ENCODE peak calls at places on chromosomes 4 and X, in four cellular contexts. K, B, T and V are unnamed samples.
A peak's percentile ranks its signal among the peaks of the same experiment; 100 is the strongest.

GRCh38 chrX:110310000-110310790 is 7.7 kb downstream of the AMMECR1 start:
- DNase-seq in K (no peak), B (no peak), T (no peak), V (no peak)

GRCh38 chrX:50161143-50161542 is 39.7 kb downstream of the AKAP4 start:
- DNase-seq in K (no peak), B (no peak), T (no peak), V (no peak)

GRCh38 chr4:145623831-145624230 is 4.6 kb downstream of the MMAA start:
- DNase-seq in K (no peak), B (no peak), T (no peak), V (no peak)

GRCh38 chrX:920234-920799 is 289.7 kb downstream of the SHOX start:
- DNase-seq in K (no peak), B (no peak), T (no peak), V (no peak)

GRCh38 chrX:53930513-53931380 is 113.5 kb downstream of the PHF8 start:
- DNase-seq in K (no peak), B (no peak), T (no peak), V (no peak)

GRCh38 chr4:153465583-153465921 is 608 bp upstream of the TMEM131L start:
- DNase-seq in K (peak; percentile 82), B (no peak), T (no peak), V (peak; percentile 77)

GRCh38 chr4:161457906-161458305 is 705.9 kb downstream of the FSTL5 start:
- DNase-seq in K (no peak), B (no peak), T (no peak), V (no peak)

GRCh38 chrX:15269618-15270521 is at the start of gene ASB9:
- DNase-seq in K (peak; percentile 50), B (no peak), T (no peak), V (peak; percentile 75)

GRCh38 chr4:32462944-32463343 is 1742.8 kb downstream of the PCDH7 start:
- DNase-seq in K (no peak), B (no peak), T (no peak), V (no peak)

GRCh38 chrX:83759872-83760271 is 101.1 kb upstream of the CYLC1 start:
- DNase-seq in K (no peak), B (no peak), T (peak; percentile 23), V (no peak)

GRCh38 chr4:108072300-108072699 is 82.6 kb downstream of the HADH start:
- DNase-seq in K (peak; percentile 60), B (no peak), T (no peak), V (no peak)

GRCh38 chr4:25795566-25796454 is 67.0 kb downstream of the SEL1L3 start:
- DNase-seq in K (no peak), B (no peak), T (peak; percentile 79), V (no peak)

GRCh38 chr4:39976945-39977488 is 694 bp downstream of the PDS5A start:
- DNase-seq in K (peak; percentile 72), B (no peak), T (peak; percentile 23), V (peak; percentile 76)

GRCh38 chrX:154374361-154375155 is at the start of gene FLNA:
- DNase-seq in K (peak; percentile 70), B (no peak), T (no peak), V (no peak)

GRCh38 chr4:109046549-109047171 is 255.8 kb downstream of the COL25A1 start:
- DNase-seq in K (no peak), B (no peak), T (no peak), V (no peak)

GRCh38 chr4:120714581-120714980 is 207.9 kb downstream of the PRDM5 start:
- DNase-seq in K (no peak), B (no peak), T (no peak), V (no peak)

DNA sequence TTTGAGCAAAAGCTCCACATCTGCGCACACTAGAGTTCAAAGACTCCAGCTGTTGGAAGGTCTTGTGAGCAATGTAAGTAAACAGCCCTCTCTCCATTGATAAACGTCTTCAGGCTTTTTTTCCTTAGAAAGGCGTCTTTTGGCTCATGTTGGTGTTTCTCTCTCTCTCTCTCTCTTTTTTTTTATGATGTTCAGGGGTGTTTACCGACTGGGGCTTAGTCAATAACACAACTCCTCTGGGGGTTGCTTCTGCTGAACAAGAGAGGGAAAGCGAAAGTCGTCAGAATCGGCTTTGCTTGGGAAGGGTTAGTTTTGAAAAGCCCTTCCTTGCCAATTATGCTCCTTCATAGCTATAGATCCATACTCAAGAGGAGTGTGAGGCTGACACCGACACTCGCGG is 53.1 kb upstream of the C1QTNF7 start:
- DNase-seq in K (no peak), B (no peak), T (no peak), V (no peak)
- H3K4me3 ChIP-seq in K (no peak overlapping the region), B (no peak overlapping the region), T (no peak overlapping the region), V (peak overlapping the region; percentile 19)

GRCh38 chrX:11757397-11757728 is 674 bp upstream of the MSL3 start:
- DNase-seq in K (no peak), B (no peak), T (no peak), V (no peak)
- H3K4me3 ChIP-seq in K (peak overlapping the region; percentile 68), B (peak overlapping the region; percentile 44), T (peak overlapping the region; percentile 86), V (peak overlapping the region; percentile 56)

GRCh38 chr4:1427010-1427409 is 20.8 kb upstream of the NKX1-1 start:
- DNase-seq in K (no peak), B (no peak), T (no peak), V (no peak)
- H3K4me3 ChIP-seq in K (no peak overlapping the region), B (no peak overlapping the region), T (no peak overlapping the region), V (no peak overlapping the region)

GRCh38 chr4:47839259-47839658 is 1.4 kb upstream of the CORIN start:
- DNase-seq in K (no peak), B (no peak), T (no peak), V (no peak)

GRCh38 chr4:47837582-47838294 is at the start of gene CORIN:
- DNase-seq in K (no peak), B (no peak), T (no peak), V (peak; percentile 70)

GRCh38 chr4:47840291-47840690 is 2.4 kb upstream of the CORIN start:
- DNase-seq in K (no peak), B (no peak), T (no peak), V (no peak)

GRCh38 chr4:47836655-47837581 is 949 bp downstream of the CORIN start:
- DNase-seq in K (peak; percentile 85), B (no peak), T (peak; percentile 72), V (peak; percentile 89)

DNA sequence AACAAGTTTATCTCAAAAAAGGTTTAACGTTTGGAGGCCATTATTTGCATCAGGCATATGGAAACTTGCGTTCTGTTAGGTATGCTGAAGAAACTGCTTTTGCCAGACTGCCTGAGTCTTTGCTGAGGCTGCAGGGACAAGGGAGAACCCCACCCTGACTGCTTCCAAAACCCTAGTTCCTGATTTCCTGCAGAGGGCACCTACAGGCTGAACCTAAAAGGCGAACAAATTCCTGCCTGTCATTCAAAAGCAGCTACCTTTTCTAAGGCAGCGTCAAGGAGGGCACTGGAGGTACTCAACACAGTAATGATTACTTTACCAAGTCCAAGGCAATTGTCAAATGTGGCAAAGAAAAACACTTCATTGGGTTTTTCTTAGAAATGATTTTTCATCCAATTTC is 578 bp upstream of the CORIN start:
- DNase-seq in K (no peak), B (no peak), T (no peak), V (no peak)
- H3K4me3 ChIP-seq in K (no peak overlapping the region), B (no peak overlapping the region), T (no peak overlapping the region), V (no peak overlapping the region)

GRCh38 chr4:76208005-76208765 is 5.4 kb downstream of the SCARB2 start:
- DNase-seq in K (peak; percentile 88), B (no peak), T (no peak), V (peak; percentile 78)

GRCh38 chr4:76210502-76210901 is 3.1 kb downstream of the SCARB2 start:
- DNase-seq in K (no peak), B (no peak), T (no peak), V (no peak)

GRCh38 chr4:76211769-76212168 is 1.9 kb downstream of the SCARB2 start:
- DNase-seq in K (no peak), B (no peak), T (no peak), V (no peak)

GRCh38 chr4:76212301-76212700 is 1.3 kb downstream of the SCARB2 start:
- DNase-seq in K (no peak), B (no peak), T (no peak), V (no peak)

GRCh38 chr4:76209876-76210275 is 3.7 kb downstream of the SCARB2 start:
- DNase-seq in K (no peak), B (no peak), T (no peak), V (no peak)
- H3K4me3 ChIP-seq in K (no peak overlapping the region), B (no peak overlapping the region), T (no peak overlapping the region), V (peak overlapping the region; percentile 82)